ENCODE peak calls at places on chromosomes 3 and 15, in four cellular contexts. One of them, this sample, is unnamed.

GRCh38 chr3:160451602-160452001 is 2.0 kb upstream of the TRIM59 start:
- DNase-seq in stomach: no peak
- DNase-seq in ovary: no peak
- DNase-seq in transverse colon: no peak
- DNase-seq in this sample: no peak

GRCh38 chr3:67515778-67516177 is 138.6 kb downstream of the SUCLG2 start:
- DNase-seq in transverse colon: no peak
- DNase-seq in stomach: no peak
- DNase-seq in ovary: no peak
- DNase-seq in this sample: no peak

GRCh38 chr3:176554791-176555330 is 642.4 kb downstream of the TBL1XR1 start:
- DNase-seq in ovary: no peak
- DNase-seq in transverse colon: no peak
- DNase-seq in stomach: no peak
- DNase-seq in this sample: no peak

GRCh38 chr15:101121511-101122090 is 130.2 kb downstream of the CHSY1 start:
- DNase-seq in transverse colon: peak
- DNase-seq in stomach: peak
- DNase-seq in ovary: peak
- DNase-seq in this sample: peak

GRCh38 chr15:80580107-80580506 is 115.0 kb upstream of the ABHD17C start:
- DNase-seq in ovary: no peak
- DNase-seq in transverse colon: no peak
- DNase-seq in stomach: no peak
- DNase-seq in this sample: no peak

GRCh38 chr15:51493892-51494291 is 128.7 kb downstream of the DMXL2 start:
- DNase-seq in stomach: no peak
- DNase-seq in ovary: no peak
- DNase-seq in transverse colon: no peak
- DNase-seq in this sample: no peak

GRCh38 chr15:61206767-61207166 is 22.3 kb downstream of the RORA start:
- DNase-seq in ovary: no peak
- DNase-seq in stomach: no peak
- DNase-seq in transverse colon: no peak
- DNase-seq in this sample: no peak

GRCh38 chr3:96900600-96900999 is 86.2 kb downstream of the EPHA6 start:
- DNase-seq in ovary: no peak
- DNase-seq in stomach: no peak
- DNase-seq in transverse colon: no peak
- DNase-seq in this sample: no peak

GRCh38 chr3:108477511-108478147 is 32.8 kb downstream of the MYH15 start:
- DNase-seq in transverse colon: peak
- DNase-seq in stomach: peak
- DNase-seq in ovary: no peak
- DNase-seq in this sample: no peak

DNA sequence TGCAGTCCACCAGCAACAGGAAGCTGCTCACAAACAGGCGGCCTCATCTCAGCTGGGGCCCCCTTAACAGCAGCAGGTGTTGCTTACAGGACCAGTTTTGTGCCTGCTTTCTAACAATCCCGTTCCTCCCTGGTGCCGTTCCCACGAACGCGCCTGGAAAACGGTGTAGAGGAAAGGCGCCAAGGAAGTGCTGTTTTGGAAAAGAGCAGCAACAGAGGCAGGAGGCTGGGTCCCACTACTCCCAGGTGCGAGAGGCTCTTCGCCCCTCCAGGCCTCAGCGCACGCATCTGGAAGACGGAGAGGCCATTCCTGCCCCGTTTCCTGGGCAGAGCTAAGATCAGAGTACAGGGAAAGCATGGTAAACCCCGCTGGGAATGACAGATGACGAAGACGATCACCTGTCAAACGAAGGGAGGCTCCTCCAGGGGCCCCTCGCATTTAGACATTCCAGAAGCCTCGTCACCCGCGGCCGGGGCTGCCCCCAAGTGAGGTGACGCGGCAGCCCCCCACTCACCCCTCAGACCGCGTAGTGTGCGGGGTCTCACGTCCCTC is 603 bp downstream of the SCAPER start:
- DNase-seq in stomach: peak
- DNase-seq in ovary: peak
- DNase-seq in transverse colon: peak
- DNase-seq in this sample: peak
- TF ChIP-seq EP300 in stomach: no peak
- TF ChIP-seq EP300 in ovary: no peak
- TF ChIP-seq EP300 in transverse colon: no peak
- TF ChIP-seq EP300 in this sample: no peak

DNA sequence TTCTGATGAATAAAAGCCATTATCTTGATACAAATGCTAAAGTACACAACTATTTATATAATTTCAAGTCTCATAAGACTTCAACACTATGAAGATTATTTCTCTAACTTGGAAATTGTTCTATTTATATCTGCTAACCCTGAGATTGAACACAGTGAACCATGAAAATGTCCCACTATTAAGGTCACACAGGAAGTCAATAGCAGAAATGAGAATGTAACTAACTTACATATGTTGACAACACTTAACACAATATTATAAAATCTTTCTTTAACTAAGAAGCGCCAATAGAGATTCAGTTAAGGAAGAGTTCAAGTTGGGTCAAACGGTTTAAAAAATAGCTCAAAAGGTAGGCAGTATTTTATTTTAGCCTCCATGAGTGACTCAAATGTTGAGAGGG is 551.8 kb upstream of the CBLB start:
- DNase-seq in ovary: no peak
- DNase-seq in transverse colon: no peak
- DNase-seq in stomach: no peak
- DNase-seq in this sample: no peak
- TF ChIP-seq EP300 in ovary: no peak
- TF ChIP-seq EP300 in transverse colon: no peak
- TF ChIP-seq EP300 in stomach: no peak
- TF ChIP-seq EP300 in this sample: no peak

GRCh38 chr3:167565489-167565888 is 88.3 kb downstream of the WDR49 start:
- DNase-seq in ovary: no peak
- DNase-seq in stomach: no peak
- DNase-seq in transverse colon: no peak
- DNase-seq in this sample: no peak

GRCh38 chr3:167559922-167560321 is 86.1 kb upstream of the SERPINI2 start:
- DNase-seq in stomach: no peak
- DNase-seq in ovary: no peak
- DNase-seq in transverse colon: no peak
- DNase-seq in this sample: no peak

GRCh38 chr3:167568634-167569033 is 85.1 kb downstream of the WDR49 start:
- DNase-seq in stomach: no peak
- DNase-seq in ovary: no peak
- DNase-seq in transverse colon: no peak
- DNase-seq in this sample: no peak

DNA sequence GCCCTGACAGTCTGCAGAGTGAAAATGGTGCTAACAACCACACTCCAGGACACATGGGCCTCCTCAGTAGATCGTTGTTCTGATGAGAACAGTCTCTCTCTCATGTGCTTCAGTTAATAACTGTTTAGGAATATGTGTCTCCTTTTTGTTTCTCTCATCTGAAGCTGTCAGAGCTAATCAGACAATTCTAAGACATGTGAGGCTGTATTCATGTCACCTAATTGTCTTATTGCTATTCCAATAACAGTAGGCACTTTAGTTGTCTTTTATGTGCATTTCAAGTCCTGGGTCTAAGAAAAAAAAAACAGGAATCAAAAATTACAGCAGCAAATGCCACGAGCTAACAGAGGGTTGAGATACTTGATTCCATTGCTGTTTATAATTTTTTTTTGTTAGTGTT is 89.1 kb downstream of the WDR49 start:
- DNase-seq in transverse colon: no peak
- DNase-seq in stomach: no peak
- DNase-seq in ovary: no peak
- DNase-seq in this sample: no peak
- TF ChIP-seq EP300 in transverse colon: no peak
- TF ChIP-seq EP300 in stomach: no peak
- TF ChIP-seq EP300 in ovary: no peak
- TF ChIP-seq EP300 in this sample: no peak

GRCh38 chr3:133820129-133820528 is 14.5 kb downstream of the SRPRB start:
- DNase-seq in transverse colon: no peak
- DNase-seq in stomach: no peak
- DNase-seq in ovary: no peak
- DNase-seq in this sample: no peak

GRCh38 chr3:133820889-133821675 is 15.5 kb downstream of the SRPRB start:
- DNase-seq in transverse colon: no peak
- DNase-seq in ovary: no peak
- DNase-seq in stomach: no peak
- DNase-seq in this sample: no peak

GRCh38 chr3:133812872-133813271 is 7.3 kb downstream of the SRPRB start:
- DNase-seq in stomach: no peak
- DNase-seq in ovary: no peak
- DNase-seq in transverse colon: no peak
- DNase-seq in this sample: no peak

DNA sequence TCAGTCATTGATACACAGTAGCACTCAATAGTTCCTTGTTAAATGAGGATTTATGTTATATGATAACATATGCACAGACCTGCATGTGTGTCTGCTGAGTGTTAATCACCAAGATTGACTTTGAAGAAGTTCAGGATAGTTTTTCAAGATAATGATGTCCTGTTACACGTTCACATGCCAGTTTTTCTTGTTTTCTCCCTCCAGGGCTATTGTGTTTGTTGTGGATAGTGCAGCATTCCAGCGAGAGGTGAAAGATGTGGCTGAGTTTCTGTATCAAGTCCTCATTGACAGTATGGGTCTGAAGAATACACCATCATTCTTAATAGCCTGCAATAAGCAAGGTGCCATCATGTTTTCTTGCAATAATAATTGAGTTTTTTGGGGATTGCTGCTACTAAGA is 9.8 kb downstream of the SRPRB start:
- DNase-seq in transverse colon: no peak
- DNase-seq in ovary: no peak
- DNase-seq in stomach: no peak
- DNase-seq in this sample: no peak
- TF ChIP-seq EP300 in transverse colon: no peak
- TF ChIP-seq EP300 in ovary: no peak
- TF ChIP-seq EP300 in stomach: no peak
- TF ChIP-seq EP300 in this sample: no peak

GRCh38 chr3:35727179-35727578 is 87.9 kb downstream of the ARPP21 start:
- DNase-seq in ovary: no peak
- DNase-seq in stomach: no peak
- DNase-seq in transverse colon: no peak
- DNase-seq in this sample: no peak

GRCh38 chr3:35722902-35723301 is 83.6 kb downstream of the ARPP21 start:
- DNase-seq in stomach: no peak
- DNase-seq in ovary: no peak
- DNase-seq in transverse colon: no peak
- DNase-seq in this sample: no peak

GRCh38 chr3:35724106-35724505 is 84.8 kb downstream of the ARPP21 start:
- DNase-seq in stomach: no peak
- DNase-seq in ovary: no peak
- DNase-seq in transverse colon: no peak
- DNase-seq in this sample: no peak

GRCh38 chr3:35721628-35722027 is 82.3 kb downstream of the ARPP21 start:
- DNase-seq in transverse colon: no peak
- DNase-seq in ovary: no peak
- DNase-seq in stomach: no peak
- DNase-seq in this sample: no peak

GRCh38 chr3:35723480-35724097 is 84.3 kb downstream of the ARPP21 start:
- DNase-seq in ovary: no peak
- DNase-seq in stomach: no peak
- DNase-seq in transverse colon: no peak
- DNase-seq in this sample: no peak
- TF ChIP-seq EP300 in ovary: no peak
- TF ChIP-seq EP300 in stomach: no peak
- TF ChIP-seq EP300 in transverse colon: no peak
- TF ChIP-seq EP300 in this sample: no peak

GRCh38 chr15:83732770-83733169 is 78.8 kb downstream of the ADAMTSL3 start:
- DNase-seq in transverse colon: no peak
- DNase-seq in stomach: no peak
- DNase-seq in ovary: no peak
- DNase-seq in this sample: no peak
- TF ChIP-seq EP300 in transverse colon: no peak
- TF ChIP-seq EP300 in stomach: no peak
- TF ChIP-seq EP300 in ovary: no peak
- TF ChIP-seq EP300 in this sample: no peak

DNA sequence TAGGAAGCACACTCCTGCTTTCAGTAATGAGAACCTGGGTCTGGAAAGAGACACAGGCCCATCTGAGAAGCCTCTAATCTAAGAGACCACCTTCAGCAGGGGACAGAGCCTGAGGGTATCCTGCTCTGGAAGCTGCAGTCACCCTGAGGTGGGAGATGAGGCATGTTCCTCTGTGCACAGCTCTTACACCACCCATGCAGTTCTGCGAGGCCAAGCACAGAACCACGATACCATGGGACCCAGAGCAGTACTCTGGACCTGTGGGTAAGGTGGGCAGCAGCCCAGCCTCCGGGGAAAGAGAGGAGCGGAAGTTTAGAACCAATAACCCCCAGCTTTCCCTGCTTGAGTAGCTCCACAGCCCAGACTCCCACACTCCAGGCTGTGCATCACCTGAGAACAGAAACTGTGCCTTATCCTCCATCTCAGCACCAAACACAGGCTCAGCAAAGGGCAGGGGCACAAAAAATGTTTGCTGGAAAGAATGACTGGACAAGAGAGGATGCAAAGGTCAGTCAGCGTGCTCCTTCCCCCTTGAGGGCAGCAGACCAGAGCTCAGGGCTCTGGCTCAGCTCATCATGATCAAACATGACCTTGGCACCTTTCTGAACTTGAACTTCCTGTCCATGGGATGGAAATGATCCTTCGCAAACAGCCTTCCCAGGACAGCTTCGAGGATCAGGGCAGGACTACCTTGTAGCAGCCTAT is 43.1 kb downstream of the RBPMS2 start:
- DNase-seq in stomach: no peak
- DNase-seq in transverse colon: no peak
- DNase-seq in ovary: no peak
- DNase-seq in this sample: no peak
- TF ChIP-seq EP300 in stomach: no peak
- TF ChIP-seq EP300 in transverse colon: no peak
- TF ChIP-seq EP300 in ovary: no peak
- TF ChIP-seq EP300 in this sample: no peak